ENCODE peak calls at places on chromosomes 12 and 14, in four cellular contexts. F, M, N and G are unnamed samples.

GRCh38 chr14:100102156-100102785 is 37.0 kb downstream of the EVL start:
- DNase-seq in N (no peak), F (no peak), M (no peak), G (no peak)

GRCh38 chr14:102232348-102232625 is 72.7 kb downstream of the MOK start:
- DNase-seq in M (no peak), N (no peak), F (no peak), G (no peak)

GRCh38 chr12:106417926-106418910 is 60.7 kb downstream of the POLR3B start:
- DNase-seq in N (no peak), M (peak), F (no peak), G (no peak)

GRCh38 chr12:25725874-25726273 is 172.8 kb upstream of the LMNTD1 start:
- DNase-seq in M (no peak), F (no peak), N (no peak), G (no peak)

GRCh38 chr14:103316723-103317122 is 17.3 kb upstream of the EIF5 start:
- DNase-seq in M (no peak), N (no peak), F (no peak), G (no peak)

GRCh38 chr12:53623986-53624385 is 2.2 kb downstream of the ATF7 start:
- DNase-seq in F (no peak), N (no peak), M (peak), G (no peak)

GRCh38 chr12:50788562-50788961 is 24.7 kb downstream of the ATF1 start:
- DNase-seq in N (no peak), F (peak), M (no peak), G (no peak)

GRCh38 chr12:127677537-127678131 is 589.3 kb upstream of the TMEM132C start:
- DNase-seq in M (peak), F (peak), N (no peak), G (peak)

GRCh38 chr12:54579696-54580333 is 8.6 kb downstream of the PPP1R1A start:
- DNase-seq in M (peak), N (peak), F (peak), G (peak)

GRCh38 chr12:63450821-63451220 is 217.5 kb downstream of the DPY19L2 start:
- DNase-seq in N (no peak), M (peak), F (no peak), G (no peak)

GRCh38 chr14:61720302-61720677 is 25.0 kb downstream of the HIF1A start:
- DNase-seq in M (no peak), F (no peak), N (no peak), G (no peak)

GRCh38 chr14:21915814-21916213 is 242.2 kb upstream of the OR4E1 start:
- DNase-seq in N (no peak), F (no peak), M (no peak), G (no peak)

GRCh38 chr14:64760146-64760755 is 56.0 kb downstream of the PLEKHG3 start:
- DNase-seq in F (no peak), N (peak), M (no peak), G (peak)

GRCh38 chr12:6632026-6632978 is 3.5 kb downstream of the LPAR5 start:
- DNase-seq in F (no peak), N (no peak), M (peak), G (no peak)

GRCh38 chr12:95248604-95249355 is 31.2 kb downstream of the VEZT start:
- DNase-seq in M (no peak), F (no peak), N (no peak), G (no peak)

GRCh38 chr14:32345311-32345771 is 16.2 kb downstream of the AKAP6 start:
- DNase-seq in N (no peak), M (no peak), F (no peak), G (no peak)

GRCh38 chr14:24430143-24430681 is 458 bp downstream of the KHNYN start:
- DNase-seq in F (peak), N (peak), M (peak), G (no peak)

GRCh38 chr14:106802413-106803364 is 1276.3 kb downstream of the TMEM121 start:
- DNase-seq in M (no peak), N (no peak), F (no peak), G (no peak)

GRCh38 chr14:23306113-23306411 is 571 bp upstream of the BCL2L2 start:
- DNase-seq in M (no peak), F (no peak), N (no peak), G (no peak)

GRCh38 chr14:103519837-103520212 is 2.8 kb downstream of the CKB start:
- DNase-seq in M (no peak), F (no peak), N (no peak), G (no peak)

GRCh38 chr12:15931590-15932053 is 20.5 kb downstream of the DERA start:
- DNase-seq in F (no peak), N (no peak), M (no peak), G (no peak)

GRCh38 chr12:52387859-52388258 is 2.4 kb upstream of the KRT84 start:
- DNase-seq in N (no peak), M (no peak), F (no peak), G (no peak)

GRCh38 chr14:101475468-101476257 is 85.6 kb upstream of the DIO3 start:
- DNase-seq in N (no peak), F (no peak), M (no peak), G (no peak)

GRCh38 chr12:6830286-6830892 is 2.2 kb downstream of the P3H3 start:
- DNase-seq in M (no peak), F (no peak), N (no peak), G (no peak)

GRCh38 chr12:75890141-75890540 is 141.4 kb downstream of the PHLDA1 start:
- DNase-seq in N (no peak), F (no peak), M (peak), G (no peak)

GRCh38 chr12:104387190-104387589 is 69.6 kb upstream of the CHST11 start:
- DNase-seq in F (no peak), N (no peak), M (no peak), G (no peak)

GRCh38 chr14:26849514-26849913 is 251.7 kb upstream of the NOVA1 start:
- DNase-seq in M (no peak), N (no peak), F (no peak), G (no peak)

GRCh38 chr12:125890366-125890905 is 825.2 kb downstream of the AACS start:
- DNase-seq in F (no peak), M (no peak), N (no peak), G (no peak)

GRCh38 chr14:49767473-49768300 is at the start of gene KLHDC2:
- DNase-seq in N (peak), M (peak), F (peak), G (no peak)

GRCh38 chr12:131709226-131709625 is 1.7 kb upstream of the SFSWAP start:
- DNase-seq in F (no peak), M (no peak), N (no peak), G (no peak)

GRCh38 chr12:71846322-71846940 is 6.9 kb downstream of the TBC1D15 start:
- DNase-seq in F (peak), M (peak), N (no peak), G (no peak)

GRCh38 chr12:101407054-101407437 is 526 bp downstream of the ARL1 start:
- DNase-seq in N (no peak), M (no peak), F (peak), G (no peak)

GRCh38 chr12:67651380-67651695 is 2.8 kb downstream of the DYRK2 start:
- DNase-seq in N (peak), M (no peak), F (no peak), G (no peak)

GRCh38 chr12:25712169-25712568 is 159.1 kb upstream of the LMNTD1 start:
- DNase-seq in M (no peak), F (no peak), N (no peak), G (no peak)

GRCh38 chr12:132317233-132317938 is 12.0 kb downstream of the GALNT9 start:
- DNase-seq in N (no peak), F (no peak), M (no peak), G (no peak)

GRCh38 chr12:123056053-123056452 is 75.6 kb downstream of the ARL6IP4 start:
- DNase-seq in M (no peak), F (no peak), N (no peak), G (no peak)

GRCh38 chr12:107362960-107363359 is 269.6 kb upstream of the CRY1 start:
- DNase-seq in M (no peak), N (no peak), F (no peak), G (no peak)

GRCh38 chr12:53287741-53288216 is 7.6 kb upstream of the PFDN5 start:
- DNase-seq in M (peak), F (no peak), N (peak), G (peak)

GRCh38 chr14:95362180-95362494 is 42.4 kb upstream of the CLMN start:
- DNase-seq in F (no peak), M (no peak), N (no peak), G (no peak)